ENCODE peak calls at places on chromosomes 3 and 15, in four cellular contexts. D, F, O and M are unnamed samples.

GRCh38 chr3:151558621-151559020 is 97.8 kb upstream of the IGSF10 start:
- DNase-seq in F (no peak), O (no peak), D (peak; percentile 46), M (no peak)

GRCh38 chr3:58144478-58145142 is 66.2 kb downstream of the DNASE1L3 start:
- DNase-seq in D (peak; percentile 16), F (no peak), O (no peak), M (no peak)

GRCh38 chr3:161247049-161247448 is 25.9 kb downstream of the NMD3 start:
- DNase-seq in D (no peak), O (no peak), F (no peak), M (no peak)

GRCh38 chr15:39781147-39781966 is 1.3 kb downstream of the FSIP1 start:
- DNase-seq in F (no peak), D (no peak), O (no peak), M (no peak)

GRCh38 chr15:101447168-101447533 is 42.4 kb downstream of the PCSK6 start:
- DNase-seq in D (no peak), F (no peak), O (no peak), M (no peak)

GRCh38 chr3:147195896-147196295 is 210.4 kb downstream of the ZIC4 start:
- DNase-seq in O (peak; percentile 24), D (peak; percentile 19), F (no peak), M (peak; percentile 11)

GRCh38 chr3:70281663-70282062 is 30.8 kb downstream of the MDFIC2 start:
- DNase-seq in F (no peak), O (peak; percentile 54), D (peak; percentile 79), M (no peak)

GRCh38 chr15:39391230-39391629 is 189.6 kb upstream of the THBS1 start:
- DNase-seq in O (no peak), F (peak; percentile 40), D (no peak), M (no peak)

GRCh38 chr3:792651-793050 is 300.2 kb upstream of the CNTN6 start:
- DNase-seq in D (no peak), O (no peak), F (no peak), M (no peak)

GRCh38 chr3:197458906-197459470 is 96.8 kb downstream of the BDH1 start:
- DNase-seq in D (no peak), F (no peak), O (no peak), M (no peak)

GRCh38 chr3:130850044-130850797 is 43.7 kb upstream of the ATP2C1 start:
- DNase-seq in F (no peak), O (peak; percentile 56), D (peak; percentile 81), M (peak; percentile 62)

GRCh38 chr3:38454179-38454883 is 641 bp downstream of the ACVR2B start:
- DNase-seq in D (peak; percentile 25), O (peak; percentile 5), F (peak; percentile 42), M (no peak)

GRCh38 chr3:100159564-100160153 is 45.4 kb upstream of the FILIP1L start:
- DNase-seq in O (peak; percentile 63), D (peak; percentile 68), F (no peak), M (peak; percentile 81)

GRCh38 chr15:57780461-57780860 is 73.9 kb downstream of the POLR2M start:
- DNase-seq in O (no peak), F (no peak), D (no peak), M (no peak)

GRCh38 chr3:160448845-160449659 is 534 bp downstream of the TRIM59 start:
- DNase-seq in F (no peak), O (peak; percentile 43), D (peak; percentile 53), M (no peak)

GRCh38 chr15:41043276-41043675 is 72.8 kb downstream of the INO80 start:
- DNase-seq in D (peak; percentile 93), O (peak; percentile 54), F (no peak), M (peak; percentile 62)

GRCh38 chr15:65867244-65867643 is 2.0 kb upstream of the RAB11A start:
- DNase-seq in F (no peak), D (no peak), O (no peak), M (no peak)

GRCh38 chr3:62371032-62371734 is 2.2 kb downstream of the FEZF2 start:
- DNase-seq in O (no peak), F (no peak), D (no peak), M (no peak)

GRCh38 chr3:62367735-62368704 is 5.3 kb downstream of the FEZF2 start:
- DNase-seq in D (no peak), O (no peak), F (no peak), M (no peak)

GRCh38 chr3:62370112-62371031 is 3.0 kb downstream of the FEZF2 start:
- DNase-seq in F (no peak), D (no peak), O (no peak), M (no peak)

GRCh38 chr3:62369476-62369743 is 3.9 kb downstream of the FEZF2 start:
- DNase-seq in D (no peak), O (no peak), F (no peak), M (no peak)

DNA sequence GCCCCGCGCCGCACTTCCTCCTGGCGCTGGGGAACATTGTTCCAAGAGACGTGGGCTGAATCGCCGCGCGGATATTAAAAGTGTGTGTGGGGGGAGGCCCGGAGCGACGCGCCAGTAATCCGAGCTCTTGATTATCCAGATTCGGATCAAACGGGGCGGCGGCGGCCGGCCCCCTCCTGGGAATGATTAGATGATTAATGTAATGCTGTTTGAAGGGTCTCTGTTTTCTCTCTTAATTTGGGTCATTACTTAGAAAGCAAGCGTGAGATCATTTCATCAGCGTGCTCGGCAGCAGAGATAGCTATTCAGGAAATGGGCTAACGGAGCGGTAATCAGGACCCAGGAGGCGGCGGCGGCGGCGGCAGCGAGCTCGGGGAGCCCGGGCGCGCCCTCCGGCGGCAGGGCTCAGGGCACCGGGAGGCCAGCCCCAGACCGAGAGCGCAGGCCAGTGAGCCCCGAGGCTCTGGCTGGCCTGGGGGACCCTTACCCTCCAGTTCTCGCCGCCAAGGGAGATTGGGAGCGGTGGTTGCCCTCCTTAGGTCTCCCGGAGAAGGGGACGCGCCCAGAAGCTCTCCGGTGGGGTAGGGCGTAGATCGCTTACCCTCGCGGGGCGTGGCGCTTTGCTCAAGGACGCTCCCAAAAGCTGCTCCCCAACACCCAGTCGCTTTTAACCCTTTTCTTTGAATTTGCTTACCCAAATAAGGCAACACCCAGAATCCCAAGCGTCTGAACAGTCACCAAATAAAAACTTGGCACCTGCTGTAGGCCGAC is 4.5 kb downstream of the FEZF2 start:
- DNase-seq in O (no peak), F (no peak), D (no peak), M (no peak)
- TF ChIP-seq CTCF in O (no peak), F (no peak), D (no peak), M (no peak)

GRCh38 chr15:88624156-88624970 is 3.2 kb downstream of the AEN start:
- DNase-seq in D (peak; percentile 68), F (no peak), O (peak; percentile 49), M (no peak)
- H3K4me3 ChIP-seq in D (no peak overlapping the region), F (no peak overlapping the region), O (no peak overlapping the region), M (no peak overlapping the region)

GRCh38 chr3:154901263-154901662 is 178.9 kb upstream of the MME start:
- DNase-seq in O (no peak), F (no peak), D (no peak), M (no peak)

GRCh38 chr3:154898916-154899315 is 181.2 kb upstream of the MME start:
- DNase-seq in O (peak; percentile 17), F (no peak), D (no peak), M (no peak)

GRCh38 chr3:154900777-154901176 is 179.3 kb upstream of the MME start:
- DNase-seq in F (no peak), O (no peak), D (no peak), M (no peak)

GRCh38 chr3:154898398-154898797 is 181.7 kb upstream of the MME start:
- DNase-seq in D (no peak), F (no peak), O (no peak), M (no peak)

DNA sequence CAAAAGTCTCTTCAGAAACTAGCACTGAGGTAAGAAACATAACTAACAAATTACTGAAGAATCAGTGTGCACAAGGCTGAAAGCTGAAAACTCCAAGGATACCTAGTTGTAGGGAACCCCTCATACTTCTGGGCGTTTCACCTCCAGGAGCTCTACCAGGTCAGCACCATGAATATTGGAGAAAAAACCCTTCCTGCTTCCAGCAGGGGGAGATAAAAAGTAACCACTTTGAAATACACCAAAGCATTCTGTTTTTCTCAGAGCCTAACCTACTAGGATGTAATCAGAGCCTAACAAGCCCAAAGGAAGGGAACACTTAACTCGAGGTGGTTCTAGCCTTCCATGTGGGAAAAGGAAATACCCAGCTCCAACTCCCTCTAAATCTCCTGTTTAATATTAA is 175.8 kb upstream of the MME start:
- DNase-seq in O (peak; percentile 30), D (peak; percentile 64), F (no peak), M (no peak)
- TF ChIP-seq CTCF in O (peak; percentile 49), D (peak; percentile 70), F (peak; percentile 15), M (peak; percentile 51)

DNA sequence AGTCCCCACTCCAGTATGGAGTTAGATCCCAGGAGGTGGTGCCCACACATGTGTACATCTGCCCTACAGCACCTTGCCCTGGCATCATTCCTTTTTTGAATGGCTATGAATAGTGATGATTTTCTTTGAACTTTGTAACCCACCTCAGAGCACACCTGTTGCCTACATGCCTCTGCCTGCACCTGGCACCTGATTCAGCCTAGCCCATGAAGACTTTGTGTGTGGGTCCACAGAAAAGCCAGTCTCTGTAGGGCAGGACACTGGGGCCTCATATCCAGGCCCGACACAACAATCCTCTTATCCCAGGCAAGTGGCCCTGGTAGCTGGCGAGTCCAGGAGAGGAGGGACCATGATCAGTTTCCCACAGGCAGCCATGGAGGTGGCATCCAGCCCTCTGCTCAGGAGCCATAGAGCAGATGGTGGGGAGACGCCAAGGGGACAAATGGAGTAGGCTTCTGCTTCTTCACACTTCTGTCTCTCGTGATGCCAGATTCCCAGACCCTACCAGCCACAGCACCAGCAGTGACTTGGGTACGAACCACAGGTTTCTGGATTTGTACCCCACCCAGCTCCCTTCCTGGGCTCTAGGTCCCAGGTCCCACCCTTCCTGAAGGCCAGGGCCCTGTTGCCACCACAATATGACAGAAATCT is 230.7 kb downstream of the UACA start:
- DNase-seq in O (no peak), F (no peak), D (no peak), M (no peak)
- H3K4me3 ChIP-seq in O (no peak overlapping the region), F (no peak overlapping the region), D (no peak overlapping the region), M (no peak overlapping the region)

GRCh38 chr15:52337961-52338535 is 42.4 kb upstream of the MYO5C start:
- DNase-seq in O (no peak), D (no peak), F (no peak), M (no peak)

GRCh38 chr15:52337198-52337853 is 41.7 kb upstream of the MYO5C start:
- DNase-seq in F (no peak), D (peak; percentile 79), O (peak; percentile 71), M (no peak)

GRCh38 chr15:52334491-52335160 is 39.0 kb upstream of the MYO5C start:
- DNase-seq in F (no peak), D (peak; percentile 34), O (no peak), M (no peak)

GRCh38 chr15:52338891-52339290 is 43.3 kb upstream of the MYO5C start:
- DNase-seq in F (no peak), D (no peak), O (no peak), M (no peak)

GRCh38 chr15:52336530-52336929 is 40.9 kb upstream of the MYO5C start:
- DNase-seq in O (no peak), F (peak; percentile 35), D (no peak), M (no peak)
- TF ChIP-seq CTCF in O (no peak), F (peak; percentile 55), D (peak; percentile 11), M (no peak)